ENCODE peak calls at places on chromosomes 1 and 21, in six cellular contexts. A is astrocyte of the spinal cord, Z is AG04450, D is astrocyte, R is AG09309, L is brain microvascular endothelial cell. Y is an unnamed sample.
A peak's percentile ranks its signal among the peaks of the same experiment; 100 is the strongest.

GRCh38 chr1:153466908-153467307 is 6.5 kb upstream of the S100A7 start:
- DNase-seq in A (no peak), Z (no peak), D (peak; percentile 66), R (no peak), L (no peak), Y (no peak)

GRCh38 chr1:50266509-50266908 is 156.7 kb downstream of the DMRTA2 start:
- DNase-seq in A (peak; percentile 31), Z (no peak), D (no peak), R (no peak), L (no peak), Y (no peak)

GRCh38 chr1:72140222-72140621 is 142.1 kb downstream of the NEGR1 start:
- DNase-seq in A (no peak), Z (no peak), D (no peak), R (no peak), L (peak; percentile 7), Y (no peak)

GRCh38 chr1:201248721-201249559 is 34.4 kb upstream of the PKP1 start:
- DNase-seq in A (no peak), Z (no peak), D (no peak), R (no peak), L (no peak), Y (no peak)

GRCh38 chr1:239260779-239261286 is 125.5 kb upstream of the CHRM3 start:
- DNase-seq in A (no peak), Z (no peak), D (no peak), R (no peak), L (no peak), Y (no peak)

GRCh38 chr1:217585577-217585976 is 45.3 kb downstream of the GPATCH2 start:
- DNase-seq in A (no peak), Z (no peak), D (no peak), R (no peak), L (no peak), Y (no peak)

GRCh38 chr1:181577475-181577874 is 94.2 kb downstream of the CACNA1E start:
- DNase-seq in A (no peak), Z (no peak), D (no peak), R (no peak), L (no peak), Y (no peak)

GRCh38 chr1:117719004-117719403 is 113.2 kb downstream of the TENT5C start:
- DNase-seq in A (no peak), Z (no peak), D (no peak), R (no peak), L (no peak), Y (no peak)

GRCh38 chr1:178768423-178768822 is 43.4 kb downstream of the RALGPS2 start:
- DNase-seq in A (peak; percentile 22), Z (no peak), D (peak; percentile 2), R (no peak), L (no peak), Y (no peak)

GRCh38 chr1:15328785-15329480 is 80.8 kb upstream of the EFHD2 start:
- DNase-seq in A (peak; percentile 85), Z (no peak), D (peak; percentile 82), R (no peak), L (peak; percentile 77), Y (no peak)

GRCh38 chr1:246537887-246538286 is 28.2 kb downstream of the TFB2M start:
- DNase-seq in A (no peak), Z (no peak), D (no peak), R (no peak), L (no peak), Y (no peak)

GRCh38 chr1:44621841-44622286 is 52.4 kb downstream of the TMEM53 start:
- DNase-seq in A (peak; percentile 13), Z (no peak), D (peak; percentile 63), R (no peak), L (no peak), Y (no peak)

GRCh38 chr21:46158666-46159300 is 3.4 kb upstream of the FTCD start:
- DNase-seq in A (no peak), Z (no peak), D (no peak), R (no peak), L (no peak), Y (no peak)

GRCh38 chr1:43671626-43672330 is 21.8 kb downstream of the KDM4A start:
- DNase-seq in A (peak; percentile 61), Z (peak; percentile 48), D (peak; percentile 76), R (no peak), L (peak; percentile 72), Y (peak; percentile 41)

GRCh38 chr1:100658716-100659026 is 60.9 kb upstream of the VCAM1 start:
- DNase-seq in A (no peak), Z (no peak), D (no peak), R (no peak), L (no peak), Y (no peak)

GRCh38 chr1:14516974-14517812 is 81.3 kb upstream of the KAZN start:
- DNase-seq in A (peak; percentile 82), Z (peak; percentile 45), D (peak; percentile 97), R (peak; percentile 86), L (no peak), Y (peak; percentile 14)

GRCh38 chr1:119404736-119405135 is 10.2 kb upstream of the HSD3B2 start:
- DNase-seq in A (no peak), Z (no peak), D (no peak), R (no peak), L (no peak), Y (no peak)

GRCh38 chr1:110390096-110390495 is 730 bp downstream of the SLC16A4 start:
- DNase-seq in A (peak; percentile 78), Z (no peak), D (peak; percentile 77), R (no peak), L (peak; percentile 86), Y (peak; percentile 42)

GRCh38 chr1:34529935-34530859 is 224.7 kb upstream of the GJB5 start:
- DNase-seq in A (no peak), Z (no peak), D (peak; percentile 39), R (no peak), L (no peak), Y (no peak)

GRCh38 chr21:32463367-32463766 is 50.9 kb downstream of the EVA1C start:
- DNase-seq in A (peak; percentile 62), Z (no peak), D (peak; percentile 87), R (peak; percentile 83), L (peak; percentile 81), Y (no peak)

GRCh38 chr1:44924835-44925464 is 61.4 kb downstream of the EIF2B3 start:
- DNase-seq in A (peak; percentile 95), Z (peak; percentile 83), D (peak; percentile 81), R (peak; percentile 48), L (peak; percentile 87), Y (peak; percentile 50)

GRCh38 chr1:154353966-154354365 is 28.6 kb downstream of the ATP8B2 start:
- DNase-seq in A (no peak), Z (no peak), D (no peak), R (no peak), L (no peak), Y (no peak)

GRCh38 chr1:240350910-240351331 is 259.2 kb downstream of the FMN2 start:
- DNase-seq in A (peak; percentile 91), Z (peak; percentile 68), D (peak; percentile 96), R (peak; percentile 70), L (peak; percentile 86), Y (peak; percentile 90)

GRCh38 chr1:60657926-60658325 is 424.4 kb upstream of the NFIA start:
- DNase-seq in A (no peak), Z (no peak), D (no peak), R (no peak), L (no peak), Y (no peak)

GRCh38 chr1:22315315-22316078 is 136.2 kb upstream of the ZBTB40 start:
- DNase-seq in A (no peak), Z (no peak), D (no peak), R (no peak), L (no peak), Y (no peak)

GRCh38 chr1:927741-928140 is 4.0 kb downstream of the SAMD11 start:
- DNase-seq in A (no peak), Z (no peak), D (no peak), R (no peak), L (no peak), Y (no peak)

GRCh38 chr1:244371294-244372141 is 80.2 kb downstream of the ADSS2 start:
- DNase-seq in A (no peak), Z (no peak), D (no peak), R (no peak), L (no peak), Y (no peak)

GRCh38 chr1:239587066-239587465 is 200.7 kb downstream of the CHRM3 start:
- DNase-seq in A (no peak), Z (no peak), D (no peak), R (no peak), L (no peak), Y (no peak)

GRCh38 chr1:234500269-234500668 is 21.3 kb upstream of the TARBP1 start:
- DNase-seq in A (peak; percentile 36), Z (no peak), D (no peak), R (no peak), L (no peak), Y (no peak)

DNA sequence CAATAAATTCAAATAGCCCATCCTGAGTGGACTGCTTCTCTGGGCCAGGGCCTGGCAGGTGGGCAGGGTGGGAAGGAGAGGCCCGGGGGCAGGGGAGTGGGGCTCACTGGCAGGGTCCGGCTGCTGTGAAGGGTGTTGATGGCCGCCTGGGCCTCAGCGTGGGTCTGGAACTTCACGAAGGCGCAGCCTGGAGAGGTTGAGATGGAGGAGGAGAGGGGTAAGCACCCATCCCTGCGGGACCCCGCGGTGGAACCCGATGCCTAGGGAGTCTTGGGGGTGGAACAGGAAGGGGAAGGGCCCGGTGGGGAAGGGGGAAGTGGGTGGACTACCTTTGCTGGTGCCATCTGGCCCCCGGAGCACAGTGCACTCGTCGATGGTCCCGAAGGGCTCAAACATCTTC is 7.7 kb downstream of the CELF3 start:
- DNase-seq in A (no peak), Z (no peak), D (no peak), R (no peak), L (no peak), Y (no peak)
- TF ChIP-seq CTCF in A (no peak), Z (no peak), D (no peak), R (no peak), L (no peak), Y (no peak)

GRCh38 chr1:55039342-55040082 is at the start of gene PCSK9:
- DNase-seq in A (peak; percentile 23), Z (no peak), D (peak; percentile 38), R (no peak), L (no peak), Y (no peak)
- H3K4me3 ChIP-seq in A (peak within 1 kb of the TSS; percentile 30), Z (peak within 1 kb of the TSS; percentile 13), D (peak within 1 kb of the TSS; percentile 33), R (peak within 1 kb of the TSS; percentile 18), L (peak within 1 kb of the TSS; percentile 56), Y (peak within 1 kb of the TSS; percentile 40)

GRCh38 chr1:161907266-161907665 is 116.4 kb downstream of the OLFML2B start:
- DNase-seq in A (no peak), Z (no peak), D (peak; percentile 18), R (no peak), L (no peak), Y (no peak)

GRCh38 chr1:161902146-161902545 is 121.5 kb downstream of the OLFML2B start:
- DNase-seq in A (no peak), Z (no peak), D (no peak), R (no peak), L (no peak), Y (no peak)

GRCh38 chr1:161908264-161908663 is 115.4 kb downstream of the OLFML2B start:
- DNase-seq in A (no peak), Z (no peak), D (no peak), R (no peak), L (no peak), Y (no peak)

GRCh38 chr1:161910516-161911077 is 113.1 kb downstream of the OLFML2B start:
- DNase-seq in A (peak; percentile 24), Z (no peak), D (peak; percentile 65), R (no peak), L (no peak), Y (no peak)

GRCh38 chr1:161905269-161905884 is 118.3 kb downstream of the OLFML2B start:
- DNase-seq in A (no peak), Z (no peak), D (no peak), R (no peak), L (no peak), Y (no peak)
- TF ChIP-seq CTCF in A (peak; percentile 38), Z (peak; percentile 46), D (peak; percentile 32), R (peak; percentile 30), L (peak; percentile 63), Y (peak; percentile 9)

GRCh38 chr1:46769028-46769740 is 29.7 kb upstream of the CYP4B1 start:
- DNase-seq in A (no peak), Z (no peak), D (no peak), R (no peak), L (no peak), Y (no peak)
- H3K4me3 ChIP-seq in A (no peak overlapping the region), Z (no peak overlapping the region), D (no peak overlapping the region), R (no peak overlapping the region), L (no peak overlapping the region), Y (no peak overlapping the region)